ENCODE peak calls at places on chromosomes 12 and 14, in eight cellular contexts. Y is uterus, J is A549, P is OCI-LY7, N is foreskin keratinocyte, H is upper lobe of right lung, T is colonic mucosa, G is right lobe of liver. U is an unnamed sample.

GRCh38 chr14:70061108-70061507 is 127.6 kb downstream of the SLC8A3 start:
- DNase-seq in H (no peak), J (no peak), Y (no peak), G (no peak), T (no peak), N (peak; percentile 78), P (no peak), U (no peak)

GRCh38 chr14:87745507-87746118 is 247.4 kb downstream of the GALC start:
- DNase-seq in T (no peak), H (no peak), N (peak; percentile 26), P (peak; percentile 22), J (peak; percentile 37), G (peak; percentile 60), Y (no peak), U (no peak)

GRCh38 chr14:63186453-63186852 is 17.8 kb upstream of the RHOJ start:
- DNase-seq in N (no peak), G (no peak), H (no peak), J (no peak), T (no peak), P (no peak), Y (no peak), U (no peak)

GRCh38 chr12:49279706-49280159 is 14.9 kb downstream of the TUBA1C start:
- DNase-seq in T (no peak), H (no peak), J (no peak), Y (no peak), N (peak; percentile 22), P (no peak), G (no peak), U (no peak)

GRCh38 chr12:132550014-132550802 is 60.2 kb downstream of the LRCOL1 start:
- DNase-seq in P (no peak), H (no peak), N (no peak), T (no peak), Y (no peak), J (no peak), G (no peak), U (no peak)

GRCh38 chr14:101033446-101034165 is 130.1 kb upstream of the RTL1 start:
- DNase-seq in Y (peak; percentile 11), J (no peak), T (no peak), N (no peak), G (peak; percentile 26), P (no peak), H (peak; percentile 45), U (no peak)

GRCh38 chr14:24172871-24173281 is 996 bp downstream of the REC8 start:
- DNase-seq in J (no peak), Y (no peak), T (no peak), G (no peak), H (no peak), P (no peak), N (no peak), U (no peak)

GRCh38 chr14:88729159-88729558 is 63.6 kb downstream of the EML5 start:
- DNase-seq in G (no peak), Y (no peak), H (no peak), J (peak; percentile 13), N (no peak), T (no peak), P (no peak), U (no peak)

GRCh38 chr14:55129086-55129427 is at the start of gene LGALS3:
- DNase-seq in G (peak; percentile 60), P (no peak), Y (peak; percentile 83), T (peak; percentile 88), H (peak; percentile 94), J (peak; percentile 56), N (peak; percentile 37), U (peak; percentile 79)

GRCh38 chr14:62743569-62743968 is 301.7 kb downstream of the KCNH5 start:
- DNase-seq in T (no peak), J (no peak), H (no peak), N (no peak), G (no peak), Y (no peak), P (no peak), U (no peak)

GRCh38 chr12:14216405-14217294 is 148.8 kb upstream of the ATF7IP start:
- DNase-seq in T (peak; percentile 23), P (no peak), J (no peak), Y (no peak), N (no peak), G (no peak), H (no peak), U (no peak)

GRCh38 chr12:113055594-113056380 is 743 bp upstream of the DTX1 start:
- DNase-seq in P (peak; percentile 48), Y (no peak), J (no peak), H (peak; percentile 44), G (no peak), T (no peak), N (no peak), U (no peak)

GRCh38 chr12:49599961-49600360 is 5.5 kb downstream of the FAM186B start:
- DNase-seq in H (no peak), G (no peak), T (no peak), P (no peak), Y (no peak), J (no peak), N (no peak), U (no peak)

GRCh38 chr14:88326352-88327103 is 3.5 kb upstream of the KCNK10 start:
- DNase-seq in H (no peak), T (no peak), G (no peak), P (no peak), N (no peak), J (no peak), Y (no peak), U (no peak)

GRCh38 chr12:132484891-132485441 is 5.0 kb upstream of the FBRSL1 start:
- DNase-seq in J (no peak), H (no peak), Y (no peak), P (no peak), G (no peak), T (no peak), N (no peak), U (no peak)

GRCh38 chr12:123132951-123133619 is 17.8 kb downstream of the PITPNM2 start:
- DNase-seq in Y (no peak), T (no peak), N (no peak), H (no peak), G (no peak), P (no peak), J (no peak), U (no peak)

GRCh38 chr12:123532808-123533649 is 490 bp downstream of the RILPL1 start:
- DNase-seq in H (peak; percentile 78), N (peak; percentile 22), P (peak; percentile 19), Y (peak; percentile 44), G (peak; percentile 68), J (peak; percentile 67), T (peak; percentile 30), U (no peak)

GRCh38 chr14:105042813-105043212 is 21.9 kb upstream of the CDCA4 start:
- DNase-seq in H (no peak), J (no peak), T (no peak), N (no peak), P (no peak), Y (no peak), G (no peak), U (no peak)

GRCh38 chr12:108446766-108447165 is 68.3 kb upstream of the FICD start:
- DNase-seq in T (no peak), N (peak; percentile 30), J (no peak), H (no peak), G (no peak), Y (peak; percentile 60), P (no peak), U (no peak)

GRCh38 chr12:47808049-47808448 is 11.7 kb downstream of the HDAC7 start:
- DNase-seq in N (no peak), T (peak; percentile 41), J (no peak), Y (no peak), G (no peak), P (peak; percentile 94), H (peak; percentile 77), U (no peak)
- H3K4me1 ChIP-seq in N (peaks cover 27% of the 10 kb centered on the region), T (peaks cover 7% of the 10 kb centered on the region), J (peaks cover 49% of the 10 kb centered on the region), Y (peaks cover 23% of the 10 kb centered on the region), G (no peaks in the 10 kb centered on the region), P (peaks cover 91% of the 10 kb centered on the region), H (peaks cover 98% of the 10 kb centered on the region), U (no peaks in the 10 kb centered on the region)

GRCh38 chr14:73770977-73771847 is 57.0 kb upstream of the PNMA1 start:
- DNase-seq in N (no peak), P (no peak), J (no peak), Y (no peak), H (no peak), T (no peak), G (no peak), U (no peak)

GRCh38 chr14:73774244-73774575 is 60.0 kb upstream of the PNMA1 start:
- DNase-seq in G (no peak), H (no peak), Y (no peak), P (peak; percentile 58), J (no peak), T (no peak), N (no peak), U (no peak)

GRCh38 chr14:73774671-73775070 is 60.5 kb upstream of the PNMA1 start:
- DNase-seq in Y (no peak), G (no peak), J (no peak), P (peak; percentile 18), H (no peak), N (no peak), T (no peak), U (no peak)

GRCh38 chr14:73773441-73774243 is 59.5 kb upstream of the PNMA1 start:
- DNase-seq in G (no peak), J (no peak), H (no peak), N (no peak), P (peak; percentile 17), T (no peak), Y (no peak), U (no peak)

DNA sequence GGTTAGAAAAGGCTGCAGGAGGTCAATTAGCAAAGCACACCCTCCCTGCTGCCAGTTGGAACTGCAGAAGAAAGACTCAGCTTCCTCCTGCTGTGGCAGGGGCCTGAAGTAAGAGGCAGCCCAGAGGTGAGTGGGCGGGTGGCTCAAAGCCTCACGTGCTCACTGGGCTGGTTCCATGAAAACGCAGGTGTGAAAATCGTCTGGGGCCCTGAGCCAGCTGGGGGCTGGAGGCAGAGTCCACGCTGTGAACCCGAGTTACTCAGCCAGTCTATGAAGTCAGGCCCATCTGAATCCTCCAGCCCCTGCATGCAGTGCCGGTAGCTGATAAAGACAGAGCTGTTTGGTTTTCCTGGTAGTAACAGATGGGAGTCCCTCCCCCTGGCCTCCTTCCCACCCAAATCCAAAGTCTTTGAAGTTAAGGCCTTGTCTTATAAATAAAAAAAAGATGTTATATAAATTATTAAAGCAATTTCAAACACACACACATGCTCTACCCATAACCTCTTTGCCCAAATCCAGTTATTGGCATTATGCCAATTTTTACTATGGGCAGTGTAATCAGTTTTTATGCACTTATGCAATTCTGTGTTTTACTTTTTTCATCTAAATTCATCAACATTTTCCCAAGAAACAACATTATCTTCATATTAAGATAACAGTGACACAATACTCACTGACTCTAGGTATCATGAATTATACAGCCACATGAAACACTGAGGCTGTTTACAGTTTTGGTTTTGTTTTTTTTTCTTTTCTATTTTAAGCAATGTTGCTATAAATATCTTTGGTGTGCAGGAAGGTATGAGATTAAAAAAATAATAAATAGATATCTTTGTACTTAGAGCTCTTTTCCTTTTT is 57.9 kb upstream of the PNMA1 start:
- DNase-seq in H (peak; percentile 86), N (peak; percentile 82), J (no peak), T (peak; percentile 84), P (peak; percentile 95), G (peak; percentile 79), Y (peak; percentile 76), U (no peak)
- H3K4me1 ChIP-seq in H (peaks cover 79% of the 10 kb centered on the region), N (peaks cover 23% of the 10 kb centered on the region), J (peaks cover 19% of the 10 kb centered on the region), T (peaks cover 18% of the 10 kb centered on the region), P (peaks cover 100% of the 10 kb centered on the region), G (no peaks in the 10 kb centered on the region), Y (peaks cover 16% of the 10 kb centered on the region), U (no peaks in the 10 kb centered on the region)

GRCh38 chr14:93049295-93049694 is 66.4 kb downstream of the ITPK1 start:
- DNase-seq in T (peak; percentile 87), P (no peak), J (peak; percentile 26), Y (no peak), H (no peak), G (no peak), N (no peak), U (no peak)
- H3K4me1 ChIP-seq in T (peaks cover 63% of the 10 kb centered on the region), P (peaks cover 3% of the 10 kb centered on the region), J (peaks cover 61% of the 10 kb centered on the region), Y (no peaks in the 10 kb centered on the region), H (peaks cover 36% of the 10 kb centered on the region), G (no peaks in the 10 kb centered on the region), N (peaks cover 10% of the 10 kb centered on the region), U (peaks cover 59% of the 10 kb centered on the region)

GRCh38 chr12:131436922-131437705 is 273.8 kb upstream of the SFSWAP start:
- DNase-seq in H (no peak), J (no peak), N (no peak), Y (no peak), P (no peak), G (no peak), T (no peak), U (no peak)
- H3K4me1 ChIP-seq in H (no peaks in the 10 kb centered on the region), J (no peaks in the 10 kb centered on the region), N (no peaks in the 10 kb centered on the region), Y (no peaks in the 10 kb centered on the region), P (peaks cover 7% of the 10 kb centered on the region), G (no peaks in the 10 kb centered on the region), T (no peaks in the 10 kb centered on the region), U (no peaks in the 10 kb centered on the region)

U was measured in right atrium auricular region.